ENCODE peak calls at places on chromosomes 16 and 17, in six cellular contexts. D is thyroid gland; T is cardiac fibroblast; M is epithelial cell of esophagus; R is CD4-positive, alpha-beta T cell; Q is astrocyte of the cerebellum. A is an unnamed sample.
A peak's percentile ranks its signal among the peaks of the same experiment; 100 is the strongest.

GRCh38 chr16:88047462-88047861 is 96.2 kb downstream of the BANP start:
- DNase-seq in R (no peak), T (no peak), Q (no peak), M (no peak), D (no peak), A (no peak)

GRCh38 chr17:79420318-79421243 is 190.3 kb downstream of the RBFOX3 start:
- DNase-seq in R (no peak), Q (no peak), T (peak; percentile 42), M (no peak), D (no peak), A (no peak)

GRCh38 chr16:27452569-27453475 is 50.8 kb downstream of the IL21R start:
- DNase-seq in D (no peak), Q (no peak), R (no peak), T (no peak), M (no peak), A (no peak)

GRCh38 chr17:17570798-17571716 is 20.5 kb downstream of the PEMT start:
- DNase-seq in T (no peak), Q (no peak), M (no peak), R (no peak), D (peak; percentile 59), A (no peak)

GRCh38 chr16:4053663-4054479 is 62.4 kb downstream of the ADCY9 start:
- DNase-seq in M (peak; percentile 95), D (no peak), R (no peak), Q (peak; percentile 16), T (peak; percentile 63), A (no peak)

GRCh38 chr17:81335388-81336157 is 40.5 kb upstream of the SLC38A10 start:
- DNase-seq in R (no peak), Q (no peak), T (no peak), M (no peak), D (peak; percentile 31), A (no peak)

GRCh38 chr16:89764711-89765201 is 43.4 kb downstream of the ZNF276 start:
- DNase-seq in R (no peak), M (no peak), D (peak; percentile 8), T (no peak), Q (no peak), A (no peak)

GRCh38 chr17:22273308-22273707 is 581.0 kb downstream of the KCNJ18 start:
- DNase-seq in T (no peak), M (no peak), Q (no peak), R (no peak), D (no peak), A (no peak)

GRCh38 chr17:79707931-79708891 is 22.5 kb upstream of the ENPP7 start:
- DNase-seq in M (peak; percentile 33), D (peak; percentile 46), T (peak; percentile 53), R (peak; percentile 35), Q (peak; percentile 15), A (peak; percentile 35)

GRCh38 chr17:81050645-81051625 is 16.0 kb downstream of the BAIAP2 start:
- DNase-seq in R (no peak), T (no peak), M (no peak), D (peak; percentile 57), Q (no peak), A (no peak)

DNA sequence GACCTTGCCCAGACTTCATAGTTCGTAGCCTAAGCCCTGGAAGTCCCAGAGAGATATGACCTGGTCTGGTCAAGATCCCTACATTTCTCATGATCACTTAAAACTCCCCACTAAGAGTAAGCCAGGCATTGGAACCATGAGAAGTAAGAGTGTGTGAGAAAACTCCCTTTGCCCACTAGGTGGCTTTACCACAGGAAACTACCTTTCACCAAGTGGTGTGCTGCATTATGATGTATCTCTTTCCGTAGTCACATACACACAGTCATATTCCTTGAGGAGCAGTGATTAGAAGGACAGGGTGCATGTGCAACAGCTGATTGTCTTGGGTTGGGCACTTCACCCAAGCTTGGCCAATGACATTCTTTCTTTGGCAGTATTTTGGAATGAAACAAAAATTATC is 639.3 kb downstream of the KCNJ2 start:
- DNase-seq in Q (no peak), D (no peak), M (peak; percentile 45), R (no peak), T (no peak), A (no peak)
- TF ChIP-seq CTCF in Q (peak; percentile 15), D (no peak), M (peak; percentile 61), R (no peak), T (peak; percentile 37), A (no peak)

GRCh38 chr16:16865374-16865773 is 486.4 kb downstream of the NPIPA7 start:
- DNase-seq in Q (no peak), R (no peak), D (no peak), T (no peak), M (no peak), A (no peak)

GRCh38 chr16:16877061-16877460 is 498.1 kb downstream of the NPIPA7 start:
- DNase-seq in D (no peak), Q (no peak), R (no peak), M (no peak), T (no peak), A (no peak)

GRCh38 chr16:16868727-16869126 is 489.8 kb downstream of the NPIPA7 start:
- DNase-seq in T (no peak), R (no peak), M (no peak), D (no peak), Q (no peak), A (no peak)

GRCh38 chr16:16867994-16868393 is 489.1 kb downstream of the NPIPA7 start:
- DNase-seq in T (no peak), Q (no peak), R (no peak), D (no peak), M (no peak), A (no peak)

DNA sequence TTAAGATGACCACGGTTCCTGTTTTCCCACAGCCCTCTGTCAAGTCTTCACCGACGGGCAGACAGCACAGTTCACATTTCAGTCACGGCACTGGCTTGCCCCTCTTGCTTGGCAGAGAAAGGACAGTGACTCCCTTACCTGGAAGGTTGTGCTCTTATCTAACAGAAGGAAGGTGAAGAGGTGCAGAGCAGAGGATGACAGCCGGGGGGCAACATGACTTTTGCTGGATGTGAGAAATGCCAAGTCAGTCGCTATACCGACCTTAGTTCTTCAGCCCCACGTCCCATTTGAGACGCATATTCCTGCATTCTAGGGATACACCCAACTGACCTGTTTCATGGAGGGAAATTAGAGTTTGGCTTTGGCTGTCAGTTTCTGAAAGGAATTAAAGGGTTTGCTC is 492.3 kb downstream of the NPIPA7 start:
- DNase-seq in D (no peak), M (no peak), T (no peak), R (no peak), Q (no peak), A (no peak)
- TF ChIP-seq CTCF in D (no peak), M (no peak), T (no peak), R (no peak), Q (no peak), A (no peak)

DNA sequence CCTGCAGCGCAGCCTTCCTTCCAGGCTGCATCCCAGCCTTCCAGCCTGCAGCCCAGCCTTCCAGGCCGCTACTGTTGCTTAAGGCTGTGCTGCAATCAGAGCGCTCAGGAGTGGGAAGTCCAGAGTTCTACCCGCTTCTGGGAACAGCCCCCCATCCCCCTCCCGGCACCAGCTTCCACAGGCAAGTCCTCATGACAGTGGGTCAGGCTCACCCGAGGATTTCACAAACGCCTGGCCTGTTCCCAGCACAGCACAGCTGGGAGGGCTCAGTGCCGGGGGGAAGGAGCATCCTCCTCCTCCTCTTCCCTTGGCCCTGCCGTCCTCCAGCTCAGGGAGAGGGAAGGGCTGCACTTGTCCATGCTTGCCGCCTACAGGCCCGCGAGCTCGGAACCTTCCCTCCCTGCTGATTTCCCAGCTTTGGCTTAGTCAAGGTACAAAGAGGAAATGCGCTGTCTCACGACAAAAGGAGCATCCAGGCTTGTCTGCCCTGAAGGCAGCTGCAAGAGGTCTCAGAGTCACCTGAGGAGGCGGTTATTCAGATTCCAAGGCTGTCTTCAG is 8.3 kb downstream of the SOCS3 start:
- DNase-seq in D (peak; percentile 78), M (peak; percentile 99), Q (no peak), T (peak; percentile 100), R (no peak), A (peak; percentile 90)
- TF ChIP-seq CTCF in D (no peak), M (no peak), Q (peak; percentile 2), T (peak; percentile 17), R (no peak), A (no peak)

GRCh38 chr16:49755291-49755611 is 100.7 kb downstream of the ZNF423 start:
- DNase-seq in T (peak; percentile 65), D (peak; percentile 20), Q (peak; percentile 51), R (no peak), M (no peak), A (no peak)
- TF ChIP-seq CTCF in T (peak; percentile 61), D (no peak), Q (peak; percentile 67), R (peak; percentile 20), M (no peak), A (no peak)

GRCh38 chr17:14196337-14196997 is 40.2 kb downstream of the CDRT15 start:
- DNase-seq in D (no peak), Q (no peak), T (no peak), R (no peak), M (no peak), A (no peak)
- TF ChIP-seq CTCF in D (no peak), Q (peak; percentile 18), T (peak; percentile 14), R (peak; percentile 51), M (peak; percentile 32), A (no peak)

GRCh38 chr17:47272491-47272890 is 18.9 kb downstream of the ITGB3 start:
- DNase-seq in M (no peak), Q (no peak), T (no peak), D (no peak), R (no peak), A (no peak)
- TF ChIP-seq CTCF in M (no peak), Q (no peak), T (no peak), D (no peak), R (no peak), A (no peak)

GRCh38 chr17:42183741-42184711 is 1.2 kb downstream of the HCRT start:
- DNase-seq in M (peak; percentile 26), T (peak; percentile 80), Q (no peak), R (peak; percentile 48), D (peak; percentile 66), A (peak; percentile 57)

GRCh38 chr17:42184717-42185496 is at the start of gene HCRT:
- DNase-seq in T (no peak), R (no peak), D (no peak), Q (no peak), M (peak; percentile 6), A (no peak)

GRCh38 chr17:42181851-42182207 is 887 bp upstream of the KCNH4 start:
- DNase-seq in T (no peak), M (no peak), Q (no peak), R (no peak), D (no peak), A (no peak)

GRCh38 chr17:42180922-42181850 is at the start of gene KCNH4:
- DNase-seq in Q (no peak), T (peak; percentile 77), R (peak; percentile 80), D (peak; percentile 39), M (peak; percentile 68), A (peak; percentile 68)

GRCh38 chr17:42182927-42183734 is 2.1 kb downstream of the HCRT start:
- DNase-seq in T (peak; percentile 25), R (no peak), M (peak; percentile 39), D (no peak), Q (no peak), A (no peak)
- TF ChIP-seq CTCF in T (no peak), R (no peak), M (no peak), D (no peak), Q (no peak), A (no peak)

DNA sequence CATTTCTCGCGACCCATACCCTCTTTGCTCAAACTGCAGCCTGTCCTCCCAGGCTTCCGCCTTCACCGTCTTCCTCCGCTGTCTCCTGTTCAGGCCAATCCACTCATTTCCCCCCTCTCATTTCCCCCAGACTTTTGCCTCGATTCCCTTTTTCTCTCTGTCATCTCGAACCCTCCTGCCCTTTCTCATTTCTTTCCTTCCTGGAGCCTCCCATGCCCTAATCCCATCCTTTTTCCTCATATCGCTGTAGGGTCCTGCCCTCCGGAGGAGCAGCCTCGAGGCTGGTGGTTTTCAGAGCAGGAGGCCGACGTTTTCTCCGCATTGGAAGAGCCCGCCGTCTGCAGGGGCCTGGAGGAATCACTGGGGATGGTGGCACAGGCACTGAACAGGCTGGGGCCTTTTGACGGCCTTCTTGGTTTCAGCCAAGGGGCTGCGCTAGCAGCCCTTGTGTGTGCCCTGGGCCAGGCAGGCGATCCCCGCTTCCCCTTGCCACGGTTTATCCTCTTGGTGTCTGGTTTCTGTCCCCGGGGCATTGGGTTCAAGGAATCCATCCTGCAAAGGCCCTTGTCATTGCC is 620 bp downstream of the OVCA2 start:
- DNase-seq in Q (no peak), D (peak; percentile 10), T (peak; percentile 64), R (no peak), M (no peak), A (no peak)
- TF ChIP-seq CTCF in Q (peak; percentile 70), D (no peak), T (peak; percentile 40), R (no peak), M (peak; percentile 30), A (no peak)

A was measured in omental fat pad.